ENCODE peak calls at places on chromosomes 4 and X, in ten cellular contexts. W is lower lobe of right lung; S is SK-N-SH; H is cardiac muscle cell; Y is breast epithelium; G is GM06990; K is fibroblast of lung; V is foreskin fibroblast; L is CD8-positive, alpha-beta T cell; Q is BJ. E is an unnamed sample.

GRCh38 chr4:41638203-41638602 is 100.2 kb downstream of the LIMCH1 start:
- DNase-seq in W (no peak), Q (no peak), H (no peak), Y (no peak), V (peak), K (no peak), S (peak), G (no peak), L (no peak), E (no peak)

GRCh38 chrX:119698835-119699234 is 5.9 kb upstream of the SEPTIN6 start:
- DNase-seq in V (peak), Q (no peak), H (peak), W (no peak), Y (no peak), G (no peak), K (peak), L (no peak), S (peak), E (peak)

GRCh38 chrX:119075271-119075670 is 2.5 kb downstream of the CT47C1 start:
- DNase-seq in L (no peak), G (no peak), H (no peak), W (no peak), S (no peak), Q (no peak), K (no peak), Y (no peak), V (no peak), E (no peak)

GRCh38 chrX:39331062-39331704 is 529.9 kb downstream of the MID1IP1 start:
- DNase-seq in G (no peak), W (no peak), V (no peak), H (no peak), L (no peak), K (no peak), Y (no peak), S (no peak), Q (no peak), E (no peak)

GRCh38 chr4:182144621-182145359 is 98.4 kb upstream of the TENM3 start:
- DNase-seq in W (no peak), H (peak), K (peak), Y (no peak), G (peak), V (peak), Q (no peak), S (peak), L (no peak), E (no peak)

GRCh38 chr4:95156452-95156765 is 392.4 kb downstream of the UNC5C start:
- DNase-seq in Q (no peak), Y (no peak), H (no peak), W (no peak), V (no peak), G (no peak), L (no peak), K (no peak), S (no peak), E (no peak)

GRCh38 chr4:72326692-72327632 is 242.1 kb downstream of the ADAMTS3 start:
- DNase-seq in Q (no peak), Y (no peak), K (peak), G (no peak), L (no peak), S (peak), V (peak), H (peak), W (no peak), E (peak)

GRCh38 chr4:140133576-140133975 is 20.4 kb downstream of the MAML3 start:
- DNase-seq in L (no peak), K (no peak), G (no peak), S (no peak), H (no peak), V (peak), Y (no peak), Q (no peak), W (no peak), E (no peak)

GRCh38 chr4:7727727-7728126 is 211.9 kb downstream of the AFAP1 start:
- DNase-seq in K (peak), V (peak), G (no peak), H (no peak), Y (no peak), L (no peak), S (no peak), W (no peak), Q (no peak), E (peak)

GRCh38 chr4:11976726-11977263 is 548.1 kb upstream of the HS3ST1 start:
- DNase-seq in G (no peak), W (no peak), K (no peak), Y (no peak), L (no peak), V (no peak), H (no peak), Q (no peak), S (no peak), E (no peak)

GRCh38 chrX:128518508-128518907 is 466.3 kb upstream of the ACTRT1 start:
- DNase-seq in Q (no peak), L (no peak), G (no peak), K (no peak), H (peak), W (no peak), Y (no peak), S (peak), V (no peak), E (no peak)

GRCh38 chr4:154367659-154368058 is 123.9 kb downstream of the DCHS2 start:
- DNase-seq in V (peak), Y (no peak), W (no peak), Q (no peak), G (no peak), S (no peak), H (no peak), L (no peak), K (no peak), E (no peak)

GRCh38 chr4:185204238-185204910 is 574 bp upstream of the CFAP97 start:
- DNase-seq in W (no peak), H (no peak), K (peak), G (no peak), S (no peak), Q (no peak), L (no peak), Y (no peak), V (peak), E (no peak)

GRCh38 chr4:182216005-182216404 is 27.2 kb upstream of the TENM3 start:
- DNase-seq in G (no peak), H (no peak), K (no peak), S (no peak), Y (no peak), Q (no peak), W (no peak), V (no peak), L (no peak), E (no peak)

GRCh38 chr4:6474053-6474568 is 1.7 kb upstream of the PPP2R2C start:
- DNase-seq in Y (peak), H (no peak), Q (no peak), L (no peak), S (peak), W (no peak), K (no peak), V (no peak), G (no peak), E (no peak)

GRCh38 chrX:20189171-20189570 is 47.5 kb upstream of the EIF1AX start:
- DNase-seq in K (no peak), S (no peak), H (no peak), Y (no peak), G (no peak), V (no peak), L (no peak), Q (no peak), W (no peak), E (no peak)

GRCh38 chrX:50154429-50154828 is 46.4 kb downstream of the AKAP4 start:
- DNase-seq in Q (no peak), W (no peak), V (no peak), L (no peak), K (no peak), S (no peak), H (no peak), G (no peak), Y (no peak), E (no peak)

GRCh38 chr4:18938343-18939109 is 917.0 kb upstream of the LCORL start:
- DNase-seq in K (no peak), G (peak), Q (peak), L (no peak), H (no peak), W (no peak), V (no peak), S (no peak), Y (no peak), E (no peak)

GRCh38 chrX:53077207-53078197 is 4.7 kb upstream of the TSPYL2 start:
- DNase-seq in K (no peak), G (no peak), L (no peak), V (no peak), Q (no peak), W (no peak), Y (no peak), H (no peak), S (no peak), E (no peak)

GRCh38 chrX:50618788-50619558 is 148.3 kb upstream of the DGKK start:
- DNase-seq in W (no peak), H (no peak), S (no peak), G (no peak), Q (no peak), V (no peak), K (no peak), Y (no peak), L (no peak), E (no peak)

GRCh38 chrX:70087857-70088256 is 25.6 kb downstream of the OTUD6A start:
- DNase-seq in Y (no peak), W (no peak), Q (no peak), H (peak), K (peak), G (no peak), L (no peak), S (no peak), V (peak), E (peak)

GRCh38 chr4:112514079-112514448 is 1.9 kb downstream of the NEUROG2 start:
- DNase-seq in H (no peak), S (peak), L (no peak), V (no peak), G (no peak), Y (no peak), W (no peak), K (no peak), Q (no peak), E (no peak)

GRCh38 chrX:19680580-19680979 is 165.3 kb upstream of the MAP3K15 start:
- DNase-seq in K (no peak), V (no peak), Q (no peak), H (no peak), L (no peak), W (no peak), Y (no peak), S (no peak), G (no peak), E (no peak)

GRCh38 chrX:77003956-77004355 is 443.2 kb upstream of the FGF16 start:
- DNase-seq in W (no peak), L (no peak), Q (no peak), Y (no peak), K (no peak), S (no peak), V (no peak), G (no peak), H (no peak), E (peak)

GRCh38 chrX:136202889-136203288 is 48.3 kb downstream of the MAP7D3 start:
- DNase-seq in V (peak), H (no peak), W (no peak), S (no peak), Q (peak), L (no peak), Y (no peak), G (no peak), K (peak), E (peak)

GRCh38 chrX:17692709-17693346 is 44.5 kb upstream of the SCML1 start:
- DNase-seq in W (no peak), V (peak), S (no peak), Y (no peak), H (peak), L (no peak), K (peak), Q (no peak), G (no peak), E (peak)

GRCh38 chrX:17707731-17708130 is 29.6 kb upstream of the SCML1 start:
- DNase-seq in W (no peak), S (no peak), G (no peak), V (no peak), L (no peak), H (no peak), K (no peak), Y (no peak), Q (no peak), E (no peak)

GRCh38 chr4:101306225-101306624 is 41.1 kb downstream of the PPP3CA start:
- DNase-seq in Y (no peak), Q (no peak), V (no peak), H (peak), G (no peak), W (peak), S (no peak), L (no peak), K (no peak), E (no peak)

GRCh38 chr4:186144596-186145569 is 40.4 kb downstream of the FAM149A start:
- DNase-seq in V (peak), L (no peak), Q (no peak), H (peak), K (peak), S (peak), Y (no peak), W (peak), G (no peak), E (peak)

GRCh38 chr4:111788046-111788642 is 357.1 kb upstream of the FAM241A start:
- DNase-seq in Q (no peak), Y (no peak), W (no peak), K (no peak), L (no peak), S (no peak), V (no peak), H (no peak), G (no peak), E (no peak)

GRCh38 chr4:143085224-143085623 is 99.5 kb upstream of the USP38 start:
- DNase-seq in V (peak), S (no peak), G (no peak), Q (no peak), L (no peak), Y (no peak), W (no peak), K (peak), H (no peak), E (peak)

GRCh38 chr4:34771632-34772031 is 1472.7 kb downstream of the ARAP2 start:
- DNase-seq in W (no peak), V (no peak), Q (no peak), G (no peak), K (no peak), S (no peak), Y (no peak), L (no peak), H (no peak), E (no peak)

GRCh38 chr4:41418444-41418843 is 119.5 kb upstream of the LIMCH1 start:
- DNase-seq in W (no peak), L (no peak), S (no peak), K (peak), G (no peak), Y (peak), V (peak), H (peak), Q (peak), E (peak)

GRCh38 chr4:158282252-158282651 is 72.0 kb downstream of the TMEM144 start:
- DNase-seq in V (peak), H (peak), Y (no peak), S (no peak), W (no peak), G (no peak), L (no peak), K (peak), Q (no peak), E (peak)

GRCh38 chr4:83753260-83753659 is 217.4 kb downstream of the GPAT3 start:
- DNase-seq in W (no peak), L (no peak), Y (no peak), K (no peak), V (no peak), H (no peak), G (no peak), S (no peak), Q (no peak), E (no peak)

GRCh38 chr4:83757121-83757621 is 221.3 kb downstream of the GPAT3 start:
- DNase-seq in S (no peak), H (no peak), G (no peak), W (no peak), Q (no peak), L (no peak), V (peak), K (no peak), Y (no peak), E (peak)

DNA sequence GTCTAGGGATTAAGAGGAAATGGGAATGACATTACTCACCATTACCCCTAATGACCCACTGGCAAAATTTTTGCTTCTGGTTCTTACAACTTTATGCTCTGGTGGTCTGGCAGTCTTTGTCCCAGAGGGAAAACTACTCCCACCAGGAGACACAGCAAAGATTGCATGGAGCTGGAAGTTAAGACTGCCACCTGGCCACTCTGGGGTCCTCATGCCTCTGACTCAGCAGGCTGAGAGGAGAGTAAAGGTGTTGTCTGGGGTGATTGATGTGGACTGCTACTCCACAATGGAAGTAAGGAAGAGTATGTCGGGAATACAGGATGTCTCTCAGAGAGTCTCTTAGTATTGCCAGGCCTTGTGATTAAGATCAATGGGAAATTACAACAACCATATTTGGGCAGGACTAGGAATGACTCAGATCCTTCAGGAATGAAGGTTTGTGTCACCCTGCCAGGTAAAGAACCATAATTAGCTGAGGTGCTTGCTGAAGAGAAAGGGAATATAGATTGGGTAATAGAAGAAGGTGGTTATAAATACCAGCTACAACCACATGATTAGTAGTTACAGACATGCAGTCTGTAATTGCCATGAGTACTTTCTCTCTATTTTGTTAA is 215.5 kb downstream of the GPAT3 start:
- DNase-seq in S (no peak), L (no peak), K (no peak), H (no peak), G (no peak), W (no peak), Y (no peak), V (no peak), Q (no peak), E (no peak)
- H3K4me3 ChIP-seq in S (no peak), L (no peak), K (no peak), H (no peak), G (no peak), W (no peak), Y (no peak), V (no peak), Q (no peak), E (no peak)

GRCh38 chrX:43557792-43558191 is 98.3 kb upstream of the MAOA start:
- DNase-seq in L (peak), V (peak), Q (no peak), H (peak), Y (peak), K (peak), S (peak), W (peak), G (peak), E (peak)
- TF ChIP-seq CTCF in L (peak), V (peak), Q (peak), H (peak), Y (peak), K (peak), S (peak), W (peak), G (peak), E (peak)

DNA sequence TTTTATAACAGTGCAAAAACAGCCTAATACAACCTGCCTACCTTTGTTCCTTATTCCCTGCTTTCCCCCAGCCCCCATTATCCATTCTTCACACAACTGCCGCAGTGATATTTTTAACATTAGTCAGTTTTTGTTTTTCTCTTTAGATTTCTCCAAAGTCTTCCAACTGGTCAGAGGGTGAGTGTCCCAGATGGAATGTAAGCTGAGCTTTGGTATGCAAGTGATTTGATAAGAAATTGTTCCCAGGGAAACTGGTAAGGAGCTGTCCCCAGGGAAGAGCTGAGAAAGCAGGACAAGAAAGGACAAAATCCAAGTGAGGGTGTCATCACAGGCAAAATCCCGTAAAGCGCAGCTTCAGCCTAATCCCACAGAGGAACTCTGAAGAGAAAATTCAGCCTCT is 475.5 kb upstream of the ADGRL3 start:
- DNase-seq in H (peak), Q (peak), L (no peak), S (no peak), Y (no peak), K (peak), G (no peak), V (peak), W (no peak), E (peak)
- H3K4me3 ChIP-seq in H (no peak), Q (no peak), L (no peak), S (no peak), Y (no peak), K (no peak), G (no peak), V (no peak), W (no peak), E (no peak)

GRCh38 chr4:10089346-10089745 is 27.3 kb downstream of the WDR1 start:
- DNase-seq in L (no peak), Q (no peak), W (peak), K (no peak), Y (no peak), G (no peak), V (no peak), H (no peak), S (no peak), E (no peak)
- TF ChIP-seq CTCF in L (peak), Q (peak), W (peak), K (no peak), Y (no peak), G (peak), V (peak), H (peak), S (peak), E (peak)

GRCh38 chrX:25002658-25003015 is 13.1 kb downstream of the ARX start:
- DNase-seq in V (no peak), Y (no peak), L (no peak), G (no peak), S (no peak), Q (no peak), W (no peak), H (no peak), K (no peak), E (no peak)
- H3K4me3 ChIP-seq in V (peak), Y (peak), L (no peak), G (no peak), S (no peak), Q (peak), W (no peak), H (peak), K (no peak), E (no peak)

DNA sequence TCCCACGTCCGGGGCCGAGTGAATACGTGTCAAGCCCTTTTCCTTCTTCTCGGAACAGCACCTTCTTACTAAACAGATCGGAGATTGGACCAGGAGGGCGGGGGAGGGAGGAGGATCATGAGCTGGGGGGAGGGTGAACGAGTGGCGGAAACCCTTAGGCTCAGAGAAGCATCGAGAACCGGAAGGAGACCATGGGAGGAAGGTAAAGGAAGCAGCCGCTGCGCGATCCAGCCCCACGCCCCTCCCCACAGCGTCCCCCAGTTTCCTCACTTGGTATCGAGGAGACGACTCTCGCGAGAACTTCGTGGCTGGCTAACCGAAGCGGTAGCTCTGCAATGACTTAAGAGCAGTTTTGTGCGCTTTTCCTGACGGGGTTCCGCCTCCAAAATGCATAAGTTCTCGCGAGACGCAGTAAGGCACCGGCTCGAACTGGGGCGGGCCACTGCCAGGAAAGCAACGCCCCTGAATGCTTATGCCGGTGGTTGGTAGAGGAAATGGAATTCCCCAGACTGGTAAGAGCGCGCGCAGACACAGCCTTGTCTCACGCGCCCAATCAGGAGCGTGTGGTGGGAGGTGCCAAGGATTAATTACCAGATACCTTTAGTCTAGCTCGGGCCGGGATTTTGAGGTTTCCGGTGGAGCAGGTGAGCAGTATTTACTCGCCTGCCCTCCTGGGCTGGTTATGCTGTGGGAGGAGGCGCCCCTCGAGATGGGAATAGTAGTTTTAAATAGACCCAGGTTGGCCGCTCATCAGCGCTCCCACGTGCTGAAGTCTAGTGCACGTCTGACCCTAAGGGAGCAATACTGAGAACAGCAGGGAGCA is 534 bp upstream of the UBE2D3 start:
- DNase-seq in K (peak), W (peak), G (peak), Y (peak), L (peak), V (peak), S (peak), Q (peak), H (peak), E (peak)
- TF ChIP-seq CTCF in K (no peak), W (no peak), G (peak), Y (peak), L (no peak), V (no peak), S (no peak), Q (no peak), H (no peak), E (peak)

DNA sequence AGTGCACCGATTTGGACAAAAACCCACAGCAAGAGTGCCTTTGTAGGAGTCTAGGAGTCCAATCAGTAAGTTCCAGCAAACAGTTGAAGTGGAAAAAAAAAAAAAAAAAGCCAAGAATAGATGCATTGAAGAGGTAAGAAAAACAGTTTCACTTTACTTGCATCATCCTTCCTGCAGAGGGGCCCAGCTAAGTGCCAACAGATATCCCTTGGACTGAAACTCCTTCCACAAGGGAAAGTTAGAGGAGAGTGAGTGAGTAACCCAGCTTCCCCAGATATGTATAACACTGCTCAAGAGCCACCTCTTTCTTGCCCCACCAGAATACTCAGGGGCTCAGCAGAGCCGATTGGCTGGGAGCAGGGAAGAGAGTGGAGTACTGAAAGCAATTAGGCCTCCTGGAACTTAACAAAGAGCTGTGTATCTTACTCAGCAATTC is 617.7 kb upstream of the SMIM31 start:
- DNase-seq in H (no peak), Q (no peak), W (no peak), S (no peak), G (no peak), Y (no peak), L (no peak), K (peak), V (no peak), E (no peak)
- H3K4me3 ChIP-seq in H (no peak), Q (no peak), W (no peak), S (no peak), G (no peak), Y (no peak), L (no peak), K (no peak), V (no peak), E (no peak)

E was measured in AG10803.